ENCODE peak calls at places on chromosome 12, in four cellular contexts. K is CD4-positive, alpha-beta T cell; W is Panc1; V is upper lobe of right lung. S is an unnamed sample.
A peak's percentile ranks its signal among the peaks of the same experiment; 100 is the strongest.

GRCh38 chr12:12608557-12608957 is 3.1 kb upstream of the CREBL2 start:
- DNase-seq in K (no peak), W (no peak), V (no peak), S (no peak)

GRCh38 chr12:128408669-128409068 is 141.7 kb downstream of the TMEM132C start:
- DNase-seq in K (no peak), W (no peak), V (no peak), S (no peak)

GRCh38 chr12:105724651-105725050 is 394.2 kb downstream of the C12orf75 start:
- DNase-seq in K (no peak), W (no peak), V (no peak), S (no peak)

GRCh38 chr12:123085730-123086487 is 65.0 kb downstream of the PITPNM2 start:
- DNase-seq in K (no peak), W (no peak), V (no peak), S (peak; percentile 82)

GRCh38 chr12:29582677-29583076 is 85.2 kb upstream of the OVCH1 start:
- DNase-seq in K (no peak), W (no peak), V (no peak), S (no peak)

GRCh38 chr12:15855646-15856045 is 26.5 kb upstream of the STRAP start:
- DNase-seq in K (no peak), W (no peak), V (no peak), S (no peak)

GRCh38 chr12:5333096-5333495 is 98.8 kb upstream of the NTF3 start:
- DNase-seq in K (no peak), W (no peak), V (no peak), S (no peak)

GRCh38 chr12:24937553-24938244 is 11.2 kb downstream of the BCAT1 start:
- DNase-seq in K (no peak), W (no peak), V (no peak), S (no peak)

GRCh38 chr12:6950401-6950801 is 755 bp upstream of the PTPN6 start:
- DNase-seq in K (no peak), W (no peak), V (peak; percentile 49), S (peak; percentile 70)

GRCh38 chr12:132399092-132400010 is 70.0 kb upstream of the GALNT9 start:
- DNase-seq in K (no peak), W (no peak), V (peak; percentile 53), S (peak; percentile 58)

GRCh38 chr12:84043355-84043754 is 869.2 kb downstream of the SLC6A15 start:
- DNase-seq in K (no peak), W (no peak), V (no peak), S (no peak)

GRCh38 chr12:89073027-89073398 is 279.3 kb downstream of the DUSP6 start:
- DNase-seq in K (no peak), W (no peak), V (no peak), S (no peak)

GRCh38 chr12:28899951-28900350 is 249.1 kb upstream of the FAR2 start:
- DNase-seq in K (no peak), W (no peak), V (no peak), S (no peak)

GRCh38 chr12:65943388-65944137 is 119.3 kb downstream of the HMGA2 start:
- DNase-seq in K (no peak), W (no peak), V (no peak), S (no peak)
- TF ChIP-seq CTCF in K (no peak), W (peak; percentile 47), V (no peak), S (no peak)

DNA sequence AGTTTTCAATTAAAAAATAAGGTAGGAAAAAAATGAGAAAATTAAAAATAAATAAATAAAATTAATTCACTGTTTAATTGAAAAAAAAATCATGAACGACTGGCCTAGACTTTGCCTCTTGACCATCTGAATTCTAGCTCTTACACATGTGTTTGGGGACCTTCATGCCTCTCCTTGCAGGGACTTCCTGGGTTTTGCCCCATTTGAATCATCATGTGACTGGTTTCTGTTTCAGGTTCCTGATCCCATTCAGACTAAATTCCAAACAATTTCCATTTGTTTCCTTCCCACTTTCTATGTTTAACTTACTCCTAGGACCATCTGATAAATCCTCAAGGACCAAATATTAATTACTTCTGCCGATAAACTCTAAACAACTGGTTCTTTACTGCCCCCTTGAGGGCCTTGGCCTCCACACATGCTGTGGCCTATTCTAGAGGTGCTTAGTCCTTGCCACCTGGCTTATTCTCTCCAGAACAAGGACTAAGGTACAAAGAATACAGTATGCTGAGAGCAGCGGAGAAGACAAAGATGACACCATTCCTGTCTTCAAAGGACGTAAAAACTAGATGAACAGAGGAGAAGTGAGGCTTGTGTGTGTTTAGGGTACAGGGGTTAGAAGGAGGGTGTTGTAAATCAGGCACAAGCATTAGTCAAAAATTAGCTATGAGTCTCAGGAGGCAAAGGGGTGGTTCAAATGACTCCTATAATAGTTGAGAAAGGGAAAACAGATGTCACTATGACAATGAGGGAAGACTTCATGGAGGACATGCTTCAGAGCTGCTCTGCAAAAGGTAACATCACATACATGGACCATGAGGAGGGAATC is 125.8 kb upstream of the AVPR1A start:
- DNase-seq in K (no peak), W (no peak), V (no peak), S (no peak)
- TF ChIP-seq CTCF in K (no peak), W (peak; percentile 83), V (peak; percentile 56), S (no peak)

DNA sequence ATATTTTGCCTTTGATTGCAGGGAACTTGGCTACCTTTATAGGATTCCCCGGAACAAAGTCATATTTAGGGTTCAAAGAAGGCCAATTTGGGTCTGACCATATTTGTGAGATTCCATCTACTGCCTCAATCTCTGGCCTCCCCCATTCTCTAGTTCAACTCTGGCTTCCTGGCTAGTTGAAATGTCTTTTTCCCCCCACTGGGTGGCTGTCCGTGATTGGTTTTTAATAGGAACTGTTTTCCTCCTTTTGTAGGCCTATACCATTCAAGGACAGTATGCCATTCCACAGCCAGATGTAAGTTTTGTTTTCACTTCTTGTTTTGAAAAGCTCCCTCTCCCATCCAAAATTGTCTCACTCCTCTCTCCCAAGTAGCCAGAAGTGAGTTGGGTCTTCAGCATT is 13.8 kb downstream of the PCBP2 start:
- DNase-seq in K (no peak), W (no peak), V (no peak), S (no peak)
- TF ChIP-seq CTCF in K (no peak), W (no peak), V (no peak), S (no peak)

DNA sequence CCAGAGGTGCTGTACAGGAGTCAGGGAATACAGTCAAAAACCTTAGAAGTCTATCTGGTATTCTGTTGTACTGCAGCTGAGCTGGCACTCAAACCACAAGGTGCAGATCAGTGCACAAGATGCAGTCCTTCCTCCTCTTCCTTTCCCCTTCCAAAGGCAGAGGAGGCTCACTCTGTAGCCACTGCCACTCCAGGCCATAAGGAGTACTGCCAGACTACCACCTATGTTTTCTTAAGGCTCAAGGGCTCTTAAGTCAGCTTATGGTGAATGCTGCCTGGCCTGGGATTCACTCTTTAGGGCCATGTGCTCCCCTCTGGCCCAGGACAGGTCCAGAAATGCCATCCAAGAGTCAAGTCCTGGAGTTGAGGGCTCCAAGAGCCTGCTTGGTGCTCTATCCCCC is 200.3 kb downstream of the CRADD start:
- DNase-seq in K (no peak), W (no peak), V (no peak), S (no peak)
- TF ChIP-seq CTCF in K (no peak), W (no peak), V (no peak), S (no peak)

GRCh38 chr12:79337891-79338290 is 352.9 kb downstream of the PAWR start:
- DNase-seq in K (no peak), W (no peak), V (no peak), S (no peak)
- TF ChIP-seq CTCF in K (no peak), W (no peak), V (no peak), S (no peak)

GRCh38 chr12:43805857-43806736 is at the start of gene TWF1:
- DNase-seq in K (peak; percentile 71), W (no peak), V (peak; percentile 95), S (peak; percentile 98)
- TF ChIP-seq CTCF in K (no peak), W (peak; percentile 30), V (peak; percentile 36), S (peak; percentile 25)

GRCh38 chr12:67070307-67070600 is 198.9 kb upstream of the CAND1 start:
- DNase-seq in K (no peak), W (no peak), V (no peak), S (no peak)

GRCh38 chr12:67070604-67071003 is 198.6 kb upstream of the CAND1 start:
- DNase-seq in K (no peak), W (no peak), V (no peak), S (no peak)

GRCh38 chr12:67068204-67068731 is 200.9 kb upstream of the CAND1 start:
- DNase-seq in K (no peak), W (no peak), V (no peak), S (no peak)

GRCh38 chr12:67068773-67069450 is 200.2 kb upstream of the CAND1 start:
- DNase-seq in K (peak; percentile 33), W (no peak), V (peak; percentile 70), S (peak; percentile 76)

DNA sequence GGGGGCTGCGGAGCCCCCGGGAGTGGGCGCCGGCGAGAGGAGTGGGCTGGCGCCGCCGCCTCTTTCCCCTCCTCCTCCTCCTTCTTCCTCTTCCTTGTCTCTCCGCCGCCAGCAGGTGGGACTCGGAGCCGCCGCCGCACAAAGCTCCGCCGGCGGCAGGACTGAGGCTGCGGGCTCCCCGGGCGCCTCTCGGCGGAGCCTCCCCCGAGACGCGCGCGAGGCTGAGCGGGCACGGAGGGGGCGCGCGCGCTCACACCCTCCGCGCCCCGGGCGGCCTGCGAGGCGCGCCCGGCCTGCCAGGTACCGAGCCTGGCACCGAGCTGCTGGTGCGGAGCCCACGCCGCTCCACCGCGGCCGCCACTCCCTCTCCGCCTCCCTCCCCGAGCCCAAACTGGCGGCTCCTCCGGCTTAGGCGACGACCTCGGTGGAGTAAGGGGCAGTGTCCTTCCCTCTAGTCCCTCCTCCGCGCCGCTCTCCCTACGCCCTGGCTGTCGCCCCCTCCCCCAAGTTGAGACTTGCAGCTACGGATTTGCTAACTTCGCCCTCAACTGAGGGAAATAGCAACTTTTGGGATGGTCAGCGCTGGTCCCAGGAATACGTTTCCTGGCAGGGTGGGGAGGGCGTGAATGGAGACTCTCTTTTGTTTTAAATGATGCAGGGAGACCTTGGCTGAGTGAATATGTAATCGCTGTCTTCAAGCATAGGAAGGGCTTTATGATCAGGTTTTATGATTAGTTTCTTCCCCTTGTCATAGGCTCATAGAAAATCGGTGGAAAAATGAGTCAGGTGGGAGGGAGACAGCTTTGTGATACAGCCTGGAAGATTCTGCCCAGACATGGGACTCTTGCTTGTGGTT is 199.5 kb upstream of the CAND1 start:
- DNase-seq in K (peak; percentile 25), W (no peak), V (peak; percentile 76), S (peak; percentile 79)
- TF ChIP-seq CTCF in K (no peak), W (peak; percentile 32), V (no peak), S (no peak)

GRCh38 chr12:45887544-45887943 is 102.8 kb downstream of the SCAF11 start:
- DNase-seq in K (no peak), W (no peak), V (no peak), S (no peak)

GRCh38 chr12:45890276-45890675 is 100.1 kb downstream of the SCAF11 start:
- DNase-seq in K (no peak), W (no peak), V (no peak), S (no peak)

GRCh38 chr12:45898094-45898493 is 92.3 kb downstream of the SCAF11 start:
- DNase-seq in K (no peak), W (no peak), V (no peak), S (no peak)

GRCh38 chr12:45895961-45896360 is 94.4 kb downstream of the SCAF11 start:
- DNase-seq in K (no peak), W (no peak), V (no peak), S (no peak)

DNA sequence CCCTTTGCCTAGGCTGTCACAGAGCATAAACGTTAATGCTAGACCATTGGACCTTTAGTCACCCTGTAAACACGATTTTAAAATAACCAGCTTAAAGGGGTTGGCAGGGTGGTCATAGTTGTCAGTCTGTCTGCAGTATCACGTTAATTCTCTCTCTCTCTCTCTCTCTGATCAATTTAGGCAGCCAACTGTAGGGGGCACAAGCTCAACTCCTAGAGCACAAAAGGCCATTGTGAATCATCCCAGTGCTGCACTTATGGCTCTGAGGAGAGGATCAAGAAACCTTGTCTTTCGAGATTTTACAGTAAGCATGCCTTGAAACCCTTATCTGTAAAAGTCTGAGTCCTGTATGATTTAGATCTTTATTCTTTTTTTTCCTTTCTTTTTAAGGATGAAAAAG is 97.1 kb downstream of the SCAF11 start:
- DNase-seq in K (no peak), W (no peak), V (no peak), S (no peak)
- TF ChIP-seq CTCF in K (no peak), W (no peak), V (no peak), S (no peak)